ENCODE peak calls at places on chromosomes 1 and 21, in eight cellular contexts. H is AG09309, Z is DMS153, O is RPMI7951, S is AG09319, N is prostate gland, I is pons, A is right lobe of liver. E is an unnamed sample.

GRCh38 chr21:33028759-33029511 is 3.2 kb downstream of the OLIG2 start:
- DNase-seq in H (no peak), Z (no peak), O (no peak), S (no peak), N (no peak), I (peak; percentile 29), A (no peak), E (no peak)

GRCh38 chr21:25330266-25330665 is 277.0 kb downstream of the MRPL39 start:
- DNase-seq in H (no peak), Z (no peak), O (no peak), S (no peak), N (no peak), I (no peak), A (no peak), E (no peak)

GRCh38 chr1:221456918-221457317 is 285.0 kb downstream of the DUSP10 start:
- DNase-seq in H (no peak), Z (no peak), O (peak; percentile 36), S (no peak), N (no peak), I (no peak), A (no peak), E (no peak)

GRCh38 chr1:21308847-21309652 is 18.8 kb upstream of the ECE1 start:
- DNase-seq in H (no peak), Z (no peak), O (no peak), S (no peak), N (peak; percentile 65), I (no peak), A (no peak), E (peak; percentile 68)

GRCh38 chr1:24641646-24642151 is 1.4 kb upstream of the SRRM1 start:
- DNase-seq in H (no peak), Z (no peak), O (no peak), S (no peak), N (peak; percentile 21), I (peak; percentile 29), A (peak; percentile 51), E (peak; percentile 18)

GRCh38 chr1:53739109-53739681 is at the start of gene GLIS1:
- DNase-seq in H (peak; percentile 46), Z (peak; percentile 37), O (peak; percentile 92), S (peak; percentile 44), N (peak; percentile 67), I (peak; percentile 60), A (peak; percentile 83), E (peak; percentile 74)

GRCh38 chr1:161258439-161259386 is at the start of gene PCP4L1:
- DNase-seq in H (no peak), Z (no peak), O (peak; percentile 39), S (no peak), N (peak; percentile 77), I (peak; percentile 65), A (peak; percentile 78), E (peak; percentile 53)

GRCh38 chr1:229058111-229058551 is 212.8 kb upstream of the RAB4A start:
- DNase-seq in H (no peak), Z (peak; percentile 88), O (no peak), S (no peak), N (peak; percentile 57), I (no peak), A (no peak), E (peak; percentile 25)

GRCh38 chr1:115411388-115412063 is 73.5 kb upstream of the NGF start:
- DNase-seq in H (no peak), Z (no peak), O (peak; percentile 82), S (peak; percentile 63), N (no peak), I (no peak), A (no peak), E (no peak)

GRCh38 chr1:93705897-93706500 is 24.4 kb upstream of the BCAR3 start:
- DNase-seq in H (no peak), Z (no peak), O (no peak), S (no peak), N (no peak), I (no peak), A (no peak), E (no peak)

GRCh38 chr1:231213831-231214573 is 27.0 kb upstream of the GNPAT start:
- DNase-seq in H (no peak), Z (no peak), O (no peak), S (no peak), N (no peak), I (no peak), A (no peak), E (no peak)